ENCODE peak calls at places on chromosome 17, in six cellular contexts. One of them, this sample, is unnamed.

GRCh38 chr17:70172921-70173320 is 3.6 kb downstream of the KCNJ2 start:
- DNase-seq in Right ventricle myocardium inferior: no peak
- DNase-seq in EL: peak
- DNase-seq in foreskin fibroblast: no peak
- DNase-seq in right cardiac atrium: no peak
- DNase-seq in left colon: no peak
- DNase-seq in this sample: no peak

GRCh38 chr17:7656958-7657715 is 6.4 kb downstream of the ATP1B2 start:
- DNase-seq in foreskin fibroblast: no peak
- DNase-seq in left colon: peak
- DNase-seq in EL: no peak
- DNase-seq in right cardiac atrium: peak
- DNase-seq in Right ventricle myocardium inferior: no peak
- DNase-seq in this sample: peak

GRCh38 chr17:47192549-47192948 is 3.5 kb upstream of the CDC27 start:
- DNase-seq in EL: no peak
- DNase-seq in left colon: no peak
- DNase-seq in right cardiac atrium: no peak
- DNase-seq in Right ventricle myocardium inferior: no peak
- DNase-seq in foreskin fibroblast: peak
- DNase-seq in this sample: no peak

GRCh38 chr17:82496529-82497434 is 22.8 kb upstream of the FOXK2 start:
- DNase-seq in Right ventricle myocardium inferior: peak
- DNase-seq in foreskin fibroblast: peak
- DNase-seq in EL: peak
- DNase-seq in right cardiac atrium: peak
- DNase-seq in left colon: peak
- DNase-seq in this sample: peak

GRCh38 chr17:82272495-82273326 is 789 bp downstream of the CSNK1D start:
- DNase-seq in left colon: no peak
- DNase-seq in Right ventricle myocardium inferior: peak
- DNase-seq in EL: no peak
- DNase-seq in foreskin fibroblast: no peak
- DNase-seq in right cardiac atrium: peak
- DNase-seq in this sample: peak

GRCh38 chr17:80892019-80892855 is 99.4 kb upstream of the CHMP6 start:
- DNase-seq in foreskin fibroblast: peak
- DNase-seq in EL: peak
- DNase-seq in Right ventricle myocardium inferior: peak
- DNase-seq in right cardiac atrium: peak
- DNase-seq in left colon: peak
- DNase-seq in this sample: no peak

GRCh38 chr17:78832541-78832810 is 8.1 kb downstream of the USP36 start:
- DNase-seq in Right ventricle myocardium inferior: no peak
- DNase-seq in left colon: no peak
- DNase-seq in foreskin fibroblast: no peak
- DNase-seq in right cardiac atrium: no peak
- DNase-seq in EL: no peak
- DNase-seq in this sample: no peak

GRCh38 chr17:75110307-75110937 is 653 bp downstream of the ARMC7 start:
- DNase-seq in Right ventricle myocardium inferior: no peak
- DNase-seq in EL: no peak
- DNase-seq in foreskin fibroblast: no peak
- DNase-seq in left colon: no peak
- DNase-seq in right cardiac atrium: peak
- DNase-seq in this sample: peak

GRCh38 chr17:48952904-48953303 is 8.3 kb upstream of the SNF8 start:
- DNase-seq in foreskin fibroblast: no peak
- DNase-seq in right cardiac atrium: no peak
- DNase-seq in left colon: no peak
- DNase-seq in Right ventricle myocardium inferior: no peak
- DNase-seq in EL: no peak
- DNase-seq in this sample: no peak

GRCh38 chr17:60902399-60902798 is 224.7 kb downstream of the BCAS3 start:
- DNase-seq in left colon: no peak
- DNase-seq in Right ventricle myocardium inferior: no peak
- DNase-seq in foreskin fibroblast: no peak
- DNase-seq in right cardiac atrium: no peak
- DNase-seq in EL: no peak
- DNase-seq in this sample: no peak

GRCh38 chr17:21004016-21004930 is 38.5 kb downstream of the USP22 start:
- DNase-seq in EL: no peak
- DNase-seq in foreskin fibroblast: no peak
- DNase-seq in Right ventricle myocardium inferior: no peak
- DNase-seq in left colon: no peak
- DNase-seq in right cardiac atrium: no peak
- DNase-seq in this sample: no peak

GRCh38 chr17:40415390-40415789 is 2.3 kb downstream of the TOP2A start:
- DNase-seq in Right ventricle myocardium inferior: no peak
- DNase-seq in right cardiac atrium: no peak
- DNase-seq in left colon: no peak
- DNase-seq in foreskin fibroblast: peak
- DNase-seq in EL: peak
- DNase-seq in this sample: no peak

GRCh38 chr17:31390748-31391495 is 553 bp upstream of the RAB11FIP4 start:
- DNase-seq in left colon: no peak
- DNase-seq in right cardiac atrium: peak
- DNase-seq in EL: no peak
- DNase-seq in foreskin fibroblast: no peak
- DNase-seq in Right ventricle myocardium inferior: peak
- DNase-seq in this sample: no peak

GRCh38 chr17:37608369-37609169 is 649 bp downstream of the SYNRG start:
- DNase-seq in EL: peak
- DNase-seq in right cardiac atrium: no peak
- DNase-seq in Right ventricle myocardium inferior: no peak
- DNase-seq in foreskin fibroblast: no peak
- DNase-seq in left colon: peak
- DNase-seq in this sample: peak

GRCh38 chr17:73644145-73645049 is at the start of gene SDK2:
- DNase-seq in right cardiac atrium: peak
- DNase-seq in left colon: no peak
- DNase-seq in Right ventricle myocardium inferior: no peak
- DNase-seq in foreskin fibroblast: no peak
- DNase-seq in EL: no peak
- DNase-seq in this sample: peak

GRCh38 chr17:63946440-63947363 is 14.6 kb upstream of the CD79B start:
- DNase-seq in left colon: peak
- DNase-seq in Right ventricle myocardium inferior: peak
- DNase-seq in right cardiac atrium: peak
- DNase-seq in EL: peak
- DNase-seq in foreskin fibroblast: no peak
- DNase-seq in this sample: peak

GRCh38 chr17:4711671-4712111 is 1.3 kb downstream of the ARRB2 start:
- DNase-seq in left colon: peak
- DNase-seq in right cardiac atrium: peak
- DNase-seq in Right ventricle myocardium inferior: no peak
- DNase-seq in EL: no peak
- DNase-seq in foreskin fibroblast: no peak
- DNase-seq in this sample: no peak

GRCh38 chr17:75404739-75405364 is 626 bp downstream of the GRB2 start:
- DNase-seq in right cardiac atrium: peak
- DNase-seq in left colon: peak
- DNase-seq in Right ventricle myocardium inferior: peak
- DNase-seq in EL: peak
- DNase-seq in foreskin fibroblast: peak
- DNase-seq in this sample: peak

GRCh38 chr17:56765449-56765848 is 68.3 kb downstream of the C17orf67 start:
- DNase-seq in right cardiac atrium: no peak
- DNase-seq in left colon: no peak
- DNase-seq in EL: no peak
- DNase-seq in Right ventricle myocardium inferior: no peak
- DNase-seq in foreskin fibroblast: no peak
- DNase-seq in this sample: no peak

GRCh38 chr17:78272181-78272913 is 40.9 kb downstream of the TMEM235 start:
- DNase-seq in foreskin fibroblast: no peak
- DNase-seq in Right ventricle myocardium inferior: peak
- DNase-seq in EL: no peak
- DNase-seq in left colon: peak
- DNase-seq in right cardiac atrium: peak
- DNase-seq in this sample: no peak

GRCh38 chr17:56292010-56292409 is 138.7 kb downstream of the ANKFN1 start:
- DNase-seq in EL: peak
- DNase-seq in right cardiac atrium: no peak
- DNase-seq in left colon: no peak
- DNase-seq in foreskin fibroblast: peak
- DNase-seq in Right ventricle myocardium inferior: no peak
- DNase-seq in this sample: no peak

GRCh38 chr17:19410875-19411291 is at the start of gene RNF112:
- DNase-seq in foreskin fibroblast: peak
- DNase-seq in left colon: no peak
- DNase-seq in EL: peak
- DNase-seq in right cardiac atrium: peak
- DNase-seq in Right ventricle myocardium inferior: no peak
- DNase-seq in this sample: no peak

GRCh38 chr17:13337864-13338371 is 263.8 kb downstream of the HS3ST3A1 start:
- DNase-seq in left colon: no peak
- DNase-seq in right cardiac atrium: no peak
- DNase-seq in EL: peak
- DNase-seq in Right ventricle myocardium inferior: no peak
- DNase-seq in foreskin fibroblast: peak
- DNase-seq in this sample: peak

GRCh38 chr17:37729905-37730304 is 15.0 kb downstream of the HNF1B start:
- DNase-seq in Right ventricle myocardium inferior: no peak
- DNase-seq in right cardiac atrium: no peak
- DNase-seq in EL: no peak
- DNase-seq in left colon: peak
- DNase-seq in foreskin fibroblast: no peak
- DNase-seq in this sample: no peak

GRCh38 chr17:76702941-76703637 is 7.7 kb downstream of the MXRA7 start:
- DNase-seq in foreskin fibroblast: no peak
- DNase-seq in EL: no peak
- DNase-seq in Right ventricle myocardium inferior: no peak
- DNase-seq in left colon: no peak
- DNase-seq in right cardiac atrium: no peak
- DNase-seq in this sample: no peak

GRCh38 chr17:28173071-28173561 is 130.6 kb downstream of the NLK start:
- DNase-seq in right cardiac atrium: no peak
- DNase-seq in Right ventricle myocardium inferior: no peak
- DNase-seq in foreskin fibroblast: no peak
- DNase-seq in left colon: no peak
- DNase-seq in EL: no peak
- DNase-seq in this sample: no peak